ENCODE peak calls at places on chromosome 13, in seven cellular contexts. One of them, this sample, is unnamed. For H3K36me3, the result is how much of the 10 kb centered on the place peaks cover.

GRCh38 chr13:45490068-45490467 is 25.3 kb downstream of the COG3 start:
- DNase-seq in stomach: no peak
- DNase-seq in SK-N-SH: peak
- DNase-seq in esophagus muscularis mucosa: no peak
- DNase-seq in K562: no peak
- DNase-seq in H1: no peak
- DNase-seq in tibial nerve: no peak
- DNase-seq in this sample: no peak

GRCh38 chr13:27425918-27426630 is 1.7 kb downstream of the GTF3A start:
- DNase-seq in stomach: peak
- DNase-seq in SK-N-SH: peak
- DNase-seq in esophagus muscularis mucosa: peak
- DNase-seq in K562: peak
- DNase-seq in H1: no peak
- DNase-seq in tibial nerve: peak
- DNase-seq in this sample: peak

GRCh38 chr13:106533101-106533939 is 2.1 kb downstream of the EFNB2 start:
- DNase-seq in stomach: peak
- DNase-seq in SK-N-SH: peak
- DNase-seq in esophagus muscularis mucosa: no peak
- DNase-seq in K562: no peak
- DNase-seq in H1: no peak
- DNase-seq in tibial nerve: peak
- DNase-seq in this sample: peak

GRCh38 chr13:67229438-67230242 is 496 bp downstream of the PCDH9 start:
- DNase-seq in stomach: no peak
- DNase-seq in SK-N-SH: peak
- DNase-seq in esophagus muscularis mucosa: no peak
- DNase-seq in K562: no peak
- DNase-seq in H1: no peak
- DNase-seq in tibial nerve: no peak
- DNase-seq in this sample: no peak

GRCh38 chr13:41842029-41842428 is 118.9 kb downstream of the VWA8 start:
- DNase-seq in stomach: no peak
- DNase-seq in SK-N-SH: no peak
- DNase-seq in esophagus muscularis mucosa: no peak
- DNase-seq in K562: no peak
- DNase-seq in H1: no peak
- DNase-seq in tibial nerve: no peak
- DNase-seq in this sample: no peak

GRCh38 chr13:24131749-24132148 is 28.8 kb upstream of the SPATA13 start:
- DNase-seq in stomach: no peak
- DNase-seq in SK-N-SH: no peak
- DNase-seq in esophagus muscularis mucosa: no peak
- DNase-seq in K562: no peak
- DNase-seq in H1: no peak
- DNase-seq in tibial nerve: no peak
- DNase-seq in this sample: no peak

GRCh38 chr13:110699148-110700145 is 6.5 kb downstream of the CARS2 start:
- DNase-seq in stomach: no peak
- DNase-seq in SK-N-SH: no peak
- DNase-seq in esophagus muscularis mucosa: no peak
- DNase-seq in K562: no peak
- DNase-seq in H1: no peak
- DNase-seq in tibial nerve: no peak
- DNase-seq in this sample: no peak

GRCh38 chr13:79531542-79532239 is 50.7 kb downstream of the NDFIP2 start:
- DNase-seq in stomach: no peak
- DNase-seq in SK-N-SH: no peak
- DNase-seq in esophagus muscularis mucosa: no peak
- DNase-seq in K562: no peak
- DNase-seq in H1: no peak
- DNase-seq in tibial nerve: no peak
- DNase-seq in this sample: no peak

GRCh38 chr13:69423844-69424243 is 683.8 kb upstream of the ATXN8OS start:
- DNase-seq in stomach: no peak
- DNase-seq in SK-N-SH: no peak
- DNase-seq in esophagus muscularis mucosa: no peak
- DNase-seq in K562: no peak
- DNase-seq in H1: no peak
- DNase-seq in tibial nerve: no peak
- DNase-seq in this sample: no peak

GRCh38 chr13:20824762-20825161 is 51.0 kb upstream of the EEF1AKMT1 start:
- DNase-seq in stomach: no peak
- DNase-seq in SK-N-SH: no peak
- DNase-seq in esophagus muscularis mucosa: no peak
- DNase-seq in K562: no peak
- DNase-seq in H1: no peak
- DNase-seq in tibial nerve: no peak
- DNase-seq in this sample: no peak

GRCh38 chr13:97298816-97299215 is 76.7 kb downstream of the MBNL2 start:
- DNase-seq in stomach: no peak
- DNase-seq in SK-N-SH: no peak
- DNase-seq in esophagus muscularis mucosa: no peak
- DNase-seq in K562: no peak
- DNase-seq in H1: no peak
- DNase-seq in tibial nerve: no peak
- DNase-seq in this sample: no peak
- TF ChIP-seq EP300 in stomach: no peak
- TF ChIP-seq EP300 in SK-N-SH: no peak
- TF ChIP-seq EP300 in esophagus muscularis mucosa: no peak
- TF ChIP-seq EP300 in K562: no peak
- TF ChIP-seq EP300 in H1: no peak
- TF ChIP-seq EP300 in tibial nerve: no peak
- TF ChIP-seq EP300 in this sample: no peak

GRCh38 chr13:113828282-113828825 is 35.5 kb downstream of the GAS6 start:
- DNase-seq in stomach: no peak
- DNase-seq in SK-N-SH: no peak
- DNase-seq in esophagus muscularis mucosa: no peak
- DNase-seq in K562: no peak
- DNase-seq in H1: no peak
- DNase-seq in tibial nerve: no peak
- DNase-seq in this sample: no peak
- H3K36me3 ChIP-seq in stomach: under half
- H3K36me3 ChIP-seq in SK-N-SH: under half
- H3K36me3 ChIP-seq in esophagus muscularis mucosa: half or more
- H3K36me3 ChIP-seq in K562: under half
- H3K36me3 ChIP-seq in H1: under half
- H3K36me3 ChIP-seq in tibial nerve: under half
- H3K36me3 ChIP-seq in this sample: under half

DNA sequence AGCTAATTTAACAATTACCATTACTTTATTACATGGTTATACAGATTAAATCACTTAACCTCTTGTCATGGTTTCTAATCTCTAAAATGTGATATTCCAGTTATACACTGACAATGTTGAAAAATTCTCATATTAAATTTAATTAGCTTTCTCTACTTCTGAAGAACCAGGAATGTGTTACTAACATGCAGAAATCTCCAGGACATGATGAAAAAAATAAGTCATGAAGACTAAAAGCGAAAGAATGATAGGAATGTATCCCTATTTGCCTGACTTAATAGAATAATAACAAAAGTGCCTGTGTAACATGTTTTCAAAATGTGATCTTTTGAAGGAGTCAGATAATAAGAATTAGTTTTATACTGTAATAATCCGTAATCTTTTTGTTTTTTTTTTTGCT is 2823.7 kb upstream of the PCDH20 start:
- DNase-seq in stomach: no peak
- DNase-seq in SK-N-SH: no peak
- DNase-seq in esophagus muscularis mucosa: no peak
- DNase-seq in K562: no peak
- DNase-seq in H1: no peak
- DNase-seq in tibial nerve: no peak
- DNase-seq in this sample: no peak
- TF ChIP-seq EP300 in stomach: no peak
- TF ChIP-seq EP300 in SK-N-SH: peak
- TF ChIP-seq EP300 in esophagus muscularis mucosa: no peak
- TF ChIP-seq EP300 in K562: no peak
- TF ChIP-seq EP300 in H1: no peak
- TF ChIP-seq EP300 in tibial nerve: no peak
- TF ChIP-seq EP300 in this sample: no peak

GRCh38 chr13:83955011-83955410 is 72.7 kb upstream of the SLITRK1 start:
- DNase-seq in stomach: no peak
- DNase-seq in SK-N-SH: no peak
- DNase-seq in esophagus muscularis mucosa: no peak
- DNase-seq in K562: no peak
- DNase-seq in H1: no peak
- DNase-seq in tibial nerve: no peak
- DNase-seq in this sample: no peak

GRCh38 chr13:83950284-83950683 is 68.0 kb upstream of the SLITRK1 start:
- DNase-seq in stomach: no peak
- DNase-seq in SK-N-SH: no peak
- DNase-seq in esophagus muscularis mucosa: no peak
- DNase-seq in K562: no peak
- DNase-seq in H1: no peak
- DNase-seq in tibial nerve: no peak
- DNase-seq in this sample: no peak
- H3K36me3 ChIP-seq in stomach: under half
- H3K36me3 ChIP-seq in SK-N-SH: under half
- H3K36me3 ChIP-seq in esophagus muscularis mucosa: under half
- H3K36me3 ChIP-seq in K562: under half
- H3K36me3 ChIP-seq in H1: under half
- H3K36me3 ChIP-seq in tibial nerve: under half
- H3K36me3 ChIP-seq in this sample: under half